ENCODE peak calls at places on chromosomes 6 and 20, in five cellular contexts. Q, F, U, H and T are unnamed samples.

GRCh38 chr6:168451805-168452204 is 10.8 kb downstream of the SMOC2 start:
- DNase-seq in U (no peak), Q (no peak), H (no peak), F (no peak), T (no peak)

GRCh38 chr6:138546733-138547185 is 47.5 kb upstream of the NHSL1 start:
- DNase-seq in U (no peak), F (no peak), Q (no peak), H (no peak), T (no peak)

GRCh38 chr6:5266423-5266822 is 5.1 kb downstream of the FARS2 start:
- DNase-seq in U (no peak), Q (no peak), F (no peak), H (no peak), T (no peak)

GRCh38 chr6:626236-626635 is 30.7 kb downstream of the HUS1B start:
- DNase-seq in Q (no peak), H (no peak), F (no peak), U (no peak), T (no peak)

GRCh38 chr6:105321207-105321606 is 81.7 kb downstream of the PREP start:
- DNase-seq in H (no peak), F (no peak), Q (no peak), U (no peak), T (no peak)

GRCh38 chr20:10581823-10582222 is 92.0 kb downstream of the JAG1 start:
- DNase-seq in Q (no peak), F (no peak), H (no peak), U (no peak), T (no peak)

GRCh38 chr6:30981942-30982772 is 1.4 kb upstream of the MUC21 start:
- DNase-seq in U (no peak), Q (no peak), H (no peak), F (no peak), T (peak)

GRCh38 chr20:47638851-47639250 is 137.2 kb downstream of the NCOA3 start:
- DNase-seq in U (no peak), H (no peak), F (no peak), Q (no peak), T (no peak)

GRCh38 chr20:55173601-55174000 is 698.2 kb downstream of the DOK5 start:
- DNase-seq in U (no peak), F (no peak), Q (no peak), H (no peak), T (peak)

DNA sequence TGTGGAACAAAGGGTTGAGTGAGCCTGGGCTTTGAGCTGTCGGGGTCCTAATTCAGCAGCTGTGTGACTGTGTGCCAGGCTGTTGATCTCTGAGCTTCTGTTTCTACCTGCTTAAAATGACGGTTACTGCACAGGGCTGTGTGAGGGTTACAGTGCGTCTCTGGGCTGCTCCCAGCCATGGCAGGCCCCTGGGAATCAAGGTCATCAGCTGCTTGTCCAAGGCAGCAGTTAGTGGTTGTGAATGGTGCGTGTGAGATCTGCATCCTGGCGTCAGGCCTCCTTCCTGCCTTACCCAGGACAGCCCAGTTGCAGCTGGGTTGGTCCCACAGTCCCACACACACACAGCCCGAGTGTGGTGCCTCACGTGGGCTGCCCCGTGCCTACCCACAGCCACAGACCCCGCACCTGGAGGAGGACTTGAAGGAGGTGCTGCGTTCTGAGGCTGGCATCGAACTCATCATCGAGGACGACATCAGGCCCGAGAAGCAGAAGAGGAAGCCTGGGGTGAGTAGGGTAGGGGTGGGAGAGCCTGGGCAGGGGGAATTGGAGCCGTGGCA is 15.6 kb downstream of the GTSF1L start:
- DNase-seq in Q (no peak), U (no peak), F (no peak), H (no peak), T (no peak)
- H3K27ac ChIP-seq in Q (no peak), U (no peak), F (no peak), H (no peak), T (no peak)

GRCh38 chr20:38166707-38167233 is 1.7 kb upstream of the TGM2 start:
- DNase-seq in F (no peak), Q (no peak), U (no peak), H (no peak), T (no peak)

GRCh38 chr20:38164069-38164468 is 1.0 kb downstream of the TGM2 start:
- DNase-seq in F (no peak), H (no peak), U (no peak), Q (no peak), T (no peak)

GRCh38 chr20:38164624-38165088 is 414 bp downstream of the TGM2 start:
- DNase-seq in Q (no peak), U (no peak), F (no peak), H (no peak), T (no peak)

GRCh38 chr20:38165966-38166706 is 1.1 kb upstream of the TGM2 start:
- DNase-seq in H (no peak), Q (no peak), U (no peak), F (no peak), T (no peak)

DNA sequence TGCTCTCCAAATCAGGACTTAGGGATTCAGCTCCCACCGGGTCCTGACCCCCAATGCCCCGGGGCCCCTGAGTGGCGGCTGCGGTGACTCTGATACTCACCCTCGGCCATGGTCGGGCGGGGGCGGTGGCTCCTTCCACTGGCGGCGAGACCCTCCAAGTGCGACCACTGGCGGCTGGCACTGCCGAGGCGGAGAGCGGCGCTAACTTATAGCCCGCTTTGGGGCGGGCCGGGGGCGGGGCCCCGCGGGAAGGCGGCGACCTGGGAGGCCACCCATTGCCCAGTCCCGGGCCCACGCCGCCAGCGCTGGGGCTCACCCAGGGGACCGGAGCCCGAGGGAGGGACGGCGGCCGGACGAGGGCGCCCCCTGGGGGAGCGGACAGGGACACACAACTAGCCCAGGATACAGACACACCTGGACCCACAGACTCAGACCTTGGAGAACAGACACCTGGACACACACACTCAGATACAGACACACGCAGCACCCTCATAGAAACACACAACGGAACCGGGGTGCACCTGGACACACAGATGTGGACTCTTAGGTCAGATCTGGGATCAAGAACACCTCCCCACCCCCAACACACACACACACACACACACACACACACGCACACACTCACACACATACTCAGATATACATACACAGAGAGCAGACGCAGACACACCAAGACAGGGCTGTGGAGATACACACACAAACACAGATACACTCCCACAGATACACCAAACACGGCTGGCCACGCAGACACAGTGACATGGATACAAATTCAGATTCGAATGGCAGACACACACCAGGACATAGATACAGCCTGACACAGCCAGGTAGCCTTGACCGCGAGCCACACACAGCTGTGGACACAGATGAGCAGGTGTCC is at the start of gene TGM2:
- DNase-seq in Q (peak), U (peak), F (peak), H (peak), T (peak)
- H3K27ac ChIP-seq in Q (no peak), U (peak), F (peak), H (no peak), T (peak)

DNA sequence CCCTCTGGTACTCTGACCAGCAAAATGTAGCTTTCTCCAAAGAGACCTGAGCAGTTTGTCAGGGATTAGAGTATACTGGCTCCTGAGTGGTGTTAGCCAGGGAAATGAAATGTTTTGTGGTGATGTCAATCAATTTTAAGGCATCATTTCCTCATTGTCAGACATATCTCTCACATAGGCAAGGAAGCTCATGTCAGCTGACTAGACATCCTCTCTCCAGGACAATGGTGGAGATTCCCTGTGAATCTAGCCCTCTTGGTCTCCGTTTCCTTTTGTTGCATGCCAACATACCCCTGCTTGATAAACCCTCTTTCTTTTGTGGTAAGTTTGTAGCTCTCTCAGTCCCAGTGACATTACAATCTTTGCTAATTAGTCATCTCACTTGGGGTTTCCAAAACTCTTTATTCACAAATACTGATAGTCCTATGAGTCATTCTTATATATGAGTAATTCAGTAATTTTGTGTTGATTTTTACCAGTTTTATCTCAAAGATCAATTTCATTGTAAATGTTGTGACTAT is 135.6 kb upstream of the PTPRK start:
- DNase-seq in F (no peak), U (no peak), Q (no peak), H (no peak), T (no peak)
- H3K27ac ChIP-seq in F (no peak), U (no peak), Q (no peak), H (no peak), T (no peak)

GRCh38 chr20:11796041-11796440 is 121.7 kb upstream of the BTBD3 start:
- DNase-seq in U (no peak), F (no peak), H (no peak), Q (no peak), T (no peak)
- H3K27ac ChIP-seq in U (no peak), F (no peak), H (no peak), Q (no peak), T (no peak)

GRCh38 chr6:133886104-133886503 is 2.8 kb upstream of the TCF21 start:
- DNase-seq in Q (no peak), F (no peak), H (no peak), U (no peak), T (no peak)
- H3K27ac ChIP-seq in Q (no peak), F (no peak), H (no peak), U (peak), T (no peak)

DNA sequence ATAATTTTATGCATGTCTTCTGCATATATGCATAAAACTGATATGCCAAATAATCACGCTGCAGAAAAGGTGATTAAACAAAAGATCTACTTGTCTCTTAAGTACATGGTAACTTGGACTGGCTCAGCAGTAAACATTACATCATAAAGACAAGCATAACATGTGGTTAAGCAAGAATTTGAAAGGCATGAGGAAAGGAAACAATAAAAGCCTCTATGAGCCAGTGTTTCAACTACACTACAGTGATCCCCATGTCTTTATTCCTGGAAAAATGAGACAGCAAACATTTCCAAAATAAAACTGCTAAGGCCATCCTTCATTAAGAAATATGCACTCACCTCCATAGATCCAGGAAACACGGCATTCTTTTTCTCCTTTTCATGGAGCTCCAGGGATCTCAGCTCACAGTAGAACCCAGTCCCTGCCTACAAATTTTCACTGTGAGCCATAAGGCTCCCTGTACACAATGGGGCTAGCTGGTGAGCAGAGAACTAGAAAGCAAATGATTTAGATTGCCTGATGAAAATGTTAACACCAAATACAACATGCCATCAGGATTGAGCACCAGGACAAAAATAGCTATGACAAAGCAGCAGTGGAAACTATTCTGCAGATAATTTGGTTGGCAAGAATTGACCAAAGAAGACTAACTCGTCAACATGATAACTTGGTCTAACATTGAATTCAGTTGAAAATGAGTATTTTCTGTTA is 156.1 kb downstream of the COL21A1 start:
- DNase-seq in H (no peak), U (no peak), Q (no peak), F (no peak), T (no peak)
- H3K27ac ChIP-seq in H (no peak), U (no peak), Q (no peak), F (peak), T (no peak)

DNA sequence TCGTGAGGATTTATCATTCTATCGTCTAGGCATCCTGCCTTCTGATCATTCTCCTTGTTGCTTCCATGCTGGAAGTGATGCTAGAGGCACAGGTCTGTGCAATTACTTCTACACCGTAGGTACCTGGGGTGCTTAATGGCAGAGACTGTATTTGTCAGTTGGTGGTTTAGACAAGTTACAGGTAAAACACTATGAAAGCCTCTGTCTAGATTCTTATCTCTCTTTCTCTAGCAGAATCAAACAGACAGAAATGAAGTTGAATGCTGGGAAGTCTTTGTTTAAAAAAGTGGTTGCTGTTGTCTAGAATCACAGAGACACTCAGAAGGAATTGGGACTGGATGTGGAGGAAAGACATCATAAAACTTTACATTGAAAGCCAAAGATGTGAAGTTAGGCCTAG is 290.0 kb downstream of the SOX4 start:
- DNase-seq in F (no peak), H (no peak), U (no peak), Q (no peak), T (no peak)
- H3K27ac ChIP-seq in F (no peak), H (no peak), U (no peak), Q (no peak), T (no peak)

DNA sequence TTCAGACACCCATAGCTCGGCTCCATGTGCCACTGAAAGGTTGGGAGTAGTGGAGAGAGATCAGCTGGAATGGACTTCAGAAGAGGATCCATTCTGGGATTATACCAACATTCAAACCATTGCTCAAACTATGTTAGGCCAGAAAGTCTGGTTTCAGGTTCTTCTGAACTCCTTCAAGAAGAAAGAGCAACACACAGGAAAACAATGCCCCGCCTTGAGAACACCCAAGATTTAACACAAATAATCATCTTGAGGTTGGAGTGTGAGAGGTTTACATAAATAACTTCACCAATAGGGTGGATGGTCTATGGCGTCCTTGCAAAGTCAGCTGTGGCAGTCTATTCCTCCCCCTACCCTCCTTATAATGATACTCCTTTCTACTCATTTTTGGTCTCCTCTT is 211.6 kb upstream of the SUPT3H start:
- DNase-seq in Q (no peak), U (no peak), F (no peak), H (no peak), T (no peak)
- H3K27ac ChIP-seq in Q (no peak), U (no peak), F (no peak), H (no peak), T (no peak)